ENCODE peak calls at places on chromosome 11, in five cellular contexts. G, E, W, K and N are unnamed samples.

GRCh38 chr11:122486793-122487495 is 168.6 kb upstream of the UBASH3B start:
- DNase-seq in G (no peak), E (no peak), W (peak; percentile 12), K (no peak), N (no peak)

GRCh38 chr11:76152741-76153608 is 53.3 kb downstream of the WNT11 start:
- DNase-seq in G (no peak), E (no peak), W (no peak), K (no peak), N (no peak)

GRCh38 chr11:61297341-61297740 is 2.2 kb upstream of the VWCE start:
- DNase-seq in G (no peak), E (no peak), W (no peak), K (no peak), N (peak; percentile 41)

GRCh38 chr11:102312656-102313055 is 4.6 kb upstream of the BIRC3 start:
- DNase-seq in G (no peak), E (no peak), W (no peak), K (no peak), N (no peak)

GRCh38 chr11:63768232-63769043 is at the start of gene ZFTA:
- DNase-seq in G (peak; percentile 68), E (no peak), W (peak; percentile 83), K (peak; percentile 64), N (peak; percentile 58)

GRCh38 chr11:77361184-77361583 is 59.7 kb upstream of the GDPD4 start:
- DNase-seq in G (no peak), E (no peak), W (no peak), K (no peak), N (peak; percentile 5)

GRCh38 chr11:27357250-27357649 is 5.8 kb downstream of the CCDC34 start:
- DNase-seq in G (no peak), E (no peak), W (no peak), K (no peak), N (no peak)

GRCh38 chr11:18765554-18765953 is 26.0 kb downstream of the PTPN5 start:
- DNase-seq in G (no peak), E (no peak), W (no peak), K (no peak), N (no peak)

GRCh38 chr11:74592063-74592440 is 330 bp upstream of the POLD3 start:
- DNase-seq in G (no peak), E (no peak), W (no peak), K (no peak), N (no peak)

GRCh38 chr11:38791346-38791961 is 2193.4 kb upstream of the RAG2 start:
- DNase-seq in G (peak; percentile 22), E (no peak), W (peak; percentile 88), K (no peak), N (peak; percentile 65)

GRCh38 chr11:65661599-65662246 is 993 bp downstream of the RELA start:
- DNase-seq in G (no peak), E (no peak), W (no peak), K (no peak), N (no peak)

GRCh38 chr11:23404225-23405160 is 544.2 kb upstream of the CCDC179 start:
- DNase-seq in G (no peak), E (no peak), W (no peak), K (no peak), N (no peak)

GRCh38 chr11:126304457-126305072 is 705 bp downstream of the DCPS start:
- DNase-seq in G (no peak), E (no peak), W (no peak), K (no peak), N (no peak)

GRCh38 chr11:15764948-15765347 is 591.4 kb downstream of the SOX6 start:
- DNase-seq in G (no peak), E (no peak), W (no peak), K (no peak), N (no peak)

GRCh38 chr11:27234043-27234668 is 128.9 kb downstream of the CCDC34 start:
- DNase-seq in G (peak; percentile 52), E (no peak), W (peak; percentile 72), K (peak; percentile 52), N (peak; percentile 25)

GRCh38 chr11:44957051-44957515 is 6.4 kb upstream of the TP53I11 start:
- DNase-seq in G (no peak), E (no peak), W (peak; percentile 39), K (no peak), N (no peak)

GRCh38 chr11:119085523-119085878 is 820 bp downstream of the HMBS start:
- DNase-seq in G (no peak), E (no peak), W (no peak), K (no peak), N (no peak)

GRCh38 chr11:123062892-123063395 is 1.0 kb upstream of the HSPA8 start:
- DNase-seq in G (no peak), E (no peak), W (peak; percentile 52), K (no peak), N (no peak)

GRCh38 chr11:94557992-94558391 is 9.2 kb upstream of the PIWIL4 start:
- DNase-seq in G (no peak), E (no peak), W (no peak), K (no peak), N (no peak)

GRCh38 chr11:61599968-61600710 is 19.3 kb upstream of the SYT7 start:
- DNase-seq in G (no peak), E (no peak), W (no peak), K (no peak), N (no peak)

GRCh38 chr11:116829525-116830183 is at the start of gene APOC3:
- DNase-seq in G (no peak), E (no peak), W (no peak), K (no peak), N (no peak)

GRCh38 chr11:30346068-30346688 is 23.3 kb downstream of the ARL14EP start:
- DNase-seq in G (peak; percentile 7), E (no peak), W (peak; percentile 84), K (no peak), N (peak; percentile 40)

GRCh38 chr11:78372114-78372768 is 45.4 kb downstream of the GAB2 start:
- DNase-seq in G (no peak), E (no peak), W (no peak), K (no peak), N (no peak)

GRCh38 chr11:61026121-61027031 is 54.9 kb downstream of the CD6 start:
- DNase-seq in G (no peak), E (no peak), W (no peak), K (no peak), N (no peak)

GRCh38 chr11:92022499-92022898 is 202.1 kb upstream of the FAT3 start:
- DNase-seq in G (no peak), E (no peak), W (no peak), K (no peak), N (no peak)

GRCh38 chr11:118915941-118916841 is 9.5 kb downstream of the BCL9L start:
- DNase-seq in G (no peak), E (no peak), W (no peak), K (peak; percentile 32), N (no peak)

GRCh38 chr11:107301886-107302285 is 155.7 kb downstream of the CWF19L2 start:
- DNase-seq in G (no peak), E (no peak), W (no peak), K (no peak), N (no peak)

GRCh38 chr11:63670738-63671321 is 346 bp downstream of the ATL3 start:
- DNase-seq in G (peak; percentile 62), E (no peak), W (peak; percentile 51), K (peak; percentile 59), N (peak; percentile 51)

GRCh38 chr11:4626207-4627105 is 10.8 kb upstream of the OR51D1 start:
- DNase-seq in G (peak; percentile 8), E (no peak), W (peak; percentile 89), K (no peak), N (peak; percentile 44)

GRCh38 chr11:99098751-99099150 is 78.0 kb downstream of the CNTN5 start:
- DNase-seq in G (no peak), E (no peak), W (no peak), K (no peak), N (no peak)

GRCh38 chr11:57001674-57002401 is 13.1 kb downstream of the OR5AK2 start:
- DNase-seq in G (no peak), E (no peak), W (no peak), K (no peak), N (no peak)
- TF ChIP-seq CTCF in G (peak; percentile 20), E (no peak), W (peak; percentile 41), K (no peak), N (peak; percentile 10)

GRCh38 chr11:96524475-96524874 is 134.7 kb downstream of the JRKL start:
- DNase-seq in G (no peak), E (no peak), W (peak; percentile 40), K (no peak), N (no peak)
- TF ChIP-seq CTCF in G (no peak), E (no peak), W (peak; percentile 19), K (peak; percentile 4), N (no peak)

DNA sequence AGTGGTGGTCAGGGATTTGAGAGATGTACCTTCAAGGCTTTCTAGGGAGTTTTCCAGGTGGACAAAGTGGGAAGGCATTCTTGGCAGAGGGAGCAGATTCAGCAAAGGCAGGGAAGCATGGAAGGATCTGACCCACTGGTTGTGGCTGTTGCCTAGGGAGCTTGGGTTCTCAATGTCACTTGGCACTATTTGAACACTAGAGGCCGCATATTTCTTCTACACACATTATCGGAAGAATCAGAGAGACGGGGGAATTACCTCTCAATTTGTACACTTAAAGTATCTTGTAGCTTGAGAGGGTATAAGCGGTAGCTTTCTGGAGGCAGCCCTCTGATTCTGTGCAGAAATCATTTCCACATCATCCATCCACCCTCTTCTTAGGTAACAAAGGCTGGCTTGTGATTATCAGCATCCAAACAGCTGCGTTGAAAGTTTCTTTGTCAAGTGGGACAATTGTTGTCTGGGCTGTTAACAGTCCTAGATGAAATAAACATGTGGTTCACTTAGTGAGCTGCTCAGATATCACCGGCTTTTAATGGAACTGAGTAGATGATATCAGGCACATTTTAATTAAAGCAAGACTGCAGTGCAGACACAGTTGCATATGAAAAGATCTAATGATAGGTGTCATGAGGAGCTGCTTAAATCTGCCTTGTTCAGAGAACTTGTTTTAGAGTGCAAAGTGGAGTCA is 2.6 kb downstream of the NELL1 start:
- DNase-seq in G (peak; percentile 31), E (no peak), W (peak; percentile 43), K (no peak), N (no peak)
- TF ChIP-seq CTCF in G (peak; percentile 48), E (no peak), W (peak; percentile 28), K (no peak), N (no peak)

GRCh38 chr11:112004389-112004788 is 20.8 kb upstream of the DLAT start:
- DNase-seq in G (peak; percentile 17), E (no peak), W (no peak), K (no peak), N (peak; percentile 25)
- TF ChIP-seq CTCF in G (no peak), E (no peak), W (peak; percentile 42), K (no peak), N (no peak)

GRCh38 chr11:83438438-83438837 is 152.3 kb upstream of the CCDC90B start:
- DNase-seq in G (no peak), E (no peak), W (no peak), K (no peak), N (no peak)
- TF ChIP-seq CTCF in G (no peak), E (no peak), W (no peak), K (no peak), N (no peak)

DNA sequence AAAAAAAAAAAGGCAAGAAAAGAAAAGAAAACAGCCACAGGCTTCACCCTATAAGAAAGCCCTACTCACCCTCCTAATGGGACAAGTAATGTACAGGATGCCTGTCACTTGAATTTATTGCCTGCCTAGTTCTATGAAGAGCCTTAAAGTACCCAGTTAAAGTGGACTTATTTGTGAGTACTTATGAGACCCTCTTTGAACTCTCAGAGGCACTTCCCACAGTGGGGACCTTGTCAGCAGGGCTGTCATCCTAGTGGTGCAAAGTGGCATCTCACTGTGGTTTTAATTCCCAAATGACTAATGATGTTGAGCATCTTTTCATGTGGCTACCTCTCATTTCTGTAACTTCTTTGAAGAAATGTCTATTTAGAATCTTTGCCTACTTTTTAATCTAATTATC is 41.8 kb upstream of the BARX2 start:
- DNase-seq in G (peak; percentile 9), E (no peak), W (peak; percentile 65), K (no peak), N (no peak)
- TF ChIP-seq CTCF in G (no peak), E (no peak), W (no peak), K (no peak), N (no peak)

GRCh38 chr11:17554487-17554886 is 7.4 kb downstream of the OTOG start:
- DNase-seq in G (no peak), E (no peak), W (no peak), K (no peak), N (no peak)
- TF ChIP-seq CTCF in G (no peak), E (no peak), W (no peak), K (no peak), N (no peak)